ENCODE peak calls at places on chromosomes 2 and 18, in six cellular contexts. Y, C, T, W, P and R are unnamed samples.

GRCh38 chr2:173307287-173307686 is 47.4 kb upstream of the CDCA7 start:
- DNase-seq in Y (no peak), C (no peak), T (no peak), W (no peak), P (peak), R (peak)

GRCh38 chr18:74284501-74285004 is 7.2 kb downstream of the CYB5A start:
- DNase-seq in Y (no peak), C (no peak), T (no peak), W (peak), P (peak), R (no peak)

GRCh38 chr2:218168635-218169462 is 2.1 kb upstream of the CXCR1 start:
- DNase-seq in Y (no peak), C (no peak), T (peak), W (peak), P (peak), R (peak)

GRCh38 chr18:77815666-77816338 is 566.2 kb downstream of the GALR1 start:
- DNase-seq in Y (no peak), C (no peak), T (no peak), W (no peak), P (no peak), R (no peak)

GRCh38 chr2:20021405-20022009 is 9.0 kb upstream of the MATN3 start:
- DNase-seq in Y (no peak), C (no peak), T (no peak), W (no peak), P (no peak), R (no peak)

GRCh38 chr2:98422449-98422848 is 22.2 kb upstream of the INPP4A start:
- DNase-seq in Y (no peak), C (no peak), T (no peak), W (no peak), P (no peak), R (no peak)

GRCh38 chr2:104332733-104333132 is 521.2 kb upstream of the POU3F3 start:
- DNase-seq in Y (no peak), C (peak), T (no peak), W (no peak), P (no peak), R (peak)

GRCh38 chr2:66318009-66318561 is 116.8 kb upstream of the MEIS1 start:
- DNase-seq in Y (no peak), C (no peak), T (no peak), W (no peak), P (no peak), R (no peak)

GRCh38 chr2:107466241-107466640 is 360.5 kb upstream of the RGPD4 start:
- DNase-seq in Y (no peak), C (no peak), T (no peak), W (no peak), P (no peak), R (no peak)

GRCh38 chr2:142010871-142011270 is 119.9 kb downstream of the LRP1B start:
- DNase-seq in Y (no peak), C (no peak), T (no peak), W (no peak), P (no peak), R (no peak)

GRCh38 chr18:29823671-29824070 is 1218.9 kb downstream of the DSC3 start:
- DNase-seq in Y (no peak), C (no peak), T (no peak), W (no peak), P (no peak), R (no peak)

GRCh38 chr18:79848579-79849327 is 51.0 kb downstream of the KCNG2 start:
- DNase-seq in Y (no peak), C (no peak), T (no peak), W (no peak), P (no peak), R (no peak)

GRCh38 chr2:16014041-16014787 is 73.9 kb downstream of the MYCN start:
- DNase-seq in Y (no peak), C (no peak), T (no peak), W (no peak), P (no peak), R (peak)

GRCh38 chr2:88729061-88729745 is 37.7 kb downstream of the RPIA start:
- DNase-seq in Y (no peak), C (peak), T (peak), W (no peak), P (no peak), R (no peak)

GRCh38 chr18:7177131-7177744 is 53.7 kb upstream of the LRRC30 start:
- DNase-seq in Y (peak), C (no peak), T (peak), W (peak), P (peak), R (peak)